ENCODE peak calls at places on chromosomes 13 and 19, in nine cellular contexts. Y is transverse colon, H is thyroid gland, N is tibial nerve, G is heart left ventricle, A is A549, L is H1, C is breast epithelium, B is Peyer's patch. F is an unnamed sample.

GRCh38 chr19:46416077-46416709 is 2.8 kb upstream of the CCDC8 start:
- DNase-seq in Y (peak), H (peak), N (peak), G (peak), A (peak), L (peak), C (peak), B (peak), F (peak)

GRCh38 chr19:16025108-16026101 is 50.9 kb upstream of the TPM4 start:
- DNase-seq in Y (peak), H (no peak), N (no peak), G (no peak), A (peak), L (no peak), C (peak), B (peak), F (peak)

GRCh38 chr13:112079696-112080095 is 12.7 kb downstream of the SOX1 start:
- DNase-seq in Y (no peak), H (no peak), N (no peak), G (no peak), A (no peak), L (no peak), C (no peak), B (no peak), F (no peak)

GRCh38 chr19:32650671-32651070 is 24.3 kb downstream of the ANKRD27 start:
- DNase-seq in Y (no peak), H (no peak), N (no peak), G (no peak), A (no peak), L (no peak), C (no peak), B (no peak), F (no peak)

GRCh38 chr19:17475541-17476115 is 5.3 kb downstream of the SLC27A1 start:
- DNase-seq in Y (peak), H (peak), N (peak), G (no peak), A (no peak), L (no peak), C (peak), B (no peak), F (peak)

GRCh38 chr19:11203194-11204075 is 6.1 kb upstream of the KANK2 start:
- DNase-seq in Y (peak), H (peak), N (peak), G (peak), A (peak), L (peak), C (no peak), B (peak), F (peak)

GRCh38 chr13:40446365-40446764 is 220.1 kb downstream of the FOXO1 start:
- DNase-seq in Y (no peak), H (no peak), N (no peak), G (no peak), A (no peak), L (no peak), C (no peak), B (no peak), F (no peak)

GRCh38 chr19:55146648-55147218 is 2.3 kb downstream of the TNNT1 start:
- DNase-seq in Y (no peak), H (no peak), N (no peak), G (peak), A (peak), L (peak), C (no peak), B (no peak), F (no peak)

GRCh38 chr19:47284324-47284899 is 9.7 kb downstream of the INAFM1 start:
- DNase-seq in Y (no peak), H (no peak), N (peak), G (no peak), A (peak), L (peak), C (no peak), B (no peak), F (no peak)

GRCh38 chr13:45142440-45143345 is 22.4 kb downstream of the GTF2F2 start:
- DNase-seq in Y (no peak), H (no peak), N (no peak), G (no peak), A (no peak), L (no peak), C (no peak), B (no peak), F (no peak)

GRCh38 chr13:46817081-46817480 is 20.1 kb upstream of the ESD start:
- DNase-seq in Y (no peak), H (no peak), N (no peak), G (no peak), A (no peak), L (no peak), C (no peak), B (no peak), F (no peak)

GRCh38 chr19:3359850-3360493 is 6.4 kb upstream of the NFIC start:
- DNase-seq in Y (no peak), H (peak), N (no peak), G (no peak), A (no peak), L (no peak), C (no peak), B (no peak), F (no peak)

GRCh38 chr19:5403968-5404640 is 51.1 kb upstream of the ZNRF4 start:
- DNase-seq in Y (peak), H (peak), N (peak), G (peak), A (peak), L (peak), C (peak), B (peak), F (peak)

GRCh38 chr13:113159701-113160100 is 1.3 kb downstream of the PROZ start:
- DNase-seq in Y (no peak), H (no peak), N (no peak), G (no peak), A (no peak), L (no peak), C (no peak), B (no peak), F (no peak)

GRCh38 chr13:94324409-94325147 is 154.9 kb downstream of the DCT start:
- DNase-seq in Y (no peak), H (no peak), N (no peak), G (no peak), A (no peak), L (no peak), C (no peak), B (no peak), F (no peak)

DNA sequence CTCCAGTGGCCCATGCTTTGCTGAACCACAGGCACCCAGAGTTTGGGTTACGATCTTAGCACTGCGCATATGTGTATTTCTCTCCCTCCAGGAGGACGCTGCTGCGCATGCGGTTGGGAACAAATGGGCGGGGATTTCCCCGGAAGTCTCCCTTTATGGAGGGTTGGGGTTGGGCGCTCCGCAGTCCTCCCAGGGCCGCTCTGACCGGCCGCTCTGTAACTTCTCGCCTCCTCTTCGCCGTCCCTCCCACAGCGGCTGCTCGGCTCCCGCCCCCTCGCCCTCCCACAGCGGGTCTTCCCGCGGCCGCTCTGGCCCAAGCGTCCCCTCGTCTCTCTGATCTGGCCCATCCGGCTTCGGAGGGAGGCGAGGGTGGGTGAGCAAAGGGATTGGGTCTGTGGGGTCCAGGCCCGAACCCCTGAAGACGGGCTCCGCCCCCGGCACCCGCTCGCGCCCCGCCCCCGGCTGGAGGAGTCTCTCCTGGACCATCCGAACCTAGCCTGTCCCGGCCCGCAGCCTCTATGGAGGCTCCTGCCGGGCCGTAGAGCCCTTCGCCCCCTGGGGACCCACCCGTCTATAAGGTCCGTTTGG is at the start of gene MEGF8:
- DNase-seq in Y (peak), H (peak), N (peak), G (peak), A (peak), L (peak), C (peak), B (peak), F (peak)
- TF ChIP-seq CTCF in Y (peak), H (no peak), N (peak), G (no peak), A (no peak), L (peak), C (no peak), B (peak), F (no peak)

GRCh38 chr19:23439623-23440022 is 44.4 kb upstream of the ZNF91 start:
- DNase-seq in Y (no peak), H (no peak), N (no peak), G (no peak), A (peak), L (peak), C (no peak), B (no peak), F (no peak)
- TF ChIP-seq POLR2A in Y (no peak), H (no peak), N (no peak), G (no peak), A (no peak), L (no peak), C (no peak), B (no peak), F (no peak)

GRCh38 chr13:80334582-80335260 is 6.2 kb downstream of the SPRY2 start:
- DNase-seq in Y (no peak), H (no peak), N (no peak), G (no peak), A (no peak), L (no peak), C (no peak), B (no peak), F (no peak)
- TF ChIP-seq CTCF in Y (no peak), H (no peak), N (peak), G (no peak), A (no peak), L (no peak), C (no peak), B (no peak), F (no peak)

DNA sequence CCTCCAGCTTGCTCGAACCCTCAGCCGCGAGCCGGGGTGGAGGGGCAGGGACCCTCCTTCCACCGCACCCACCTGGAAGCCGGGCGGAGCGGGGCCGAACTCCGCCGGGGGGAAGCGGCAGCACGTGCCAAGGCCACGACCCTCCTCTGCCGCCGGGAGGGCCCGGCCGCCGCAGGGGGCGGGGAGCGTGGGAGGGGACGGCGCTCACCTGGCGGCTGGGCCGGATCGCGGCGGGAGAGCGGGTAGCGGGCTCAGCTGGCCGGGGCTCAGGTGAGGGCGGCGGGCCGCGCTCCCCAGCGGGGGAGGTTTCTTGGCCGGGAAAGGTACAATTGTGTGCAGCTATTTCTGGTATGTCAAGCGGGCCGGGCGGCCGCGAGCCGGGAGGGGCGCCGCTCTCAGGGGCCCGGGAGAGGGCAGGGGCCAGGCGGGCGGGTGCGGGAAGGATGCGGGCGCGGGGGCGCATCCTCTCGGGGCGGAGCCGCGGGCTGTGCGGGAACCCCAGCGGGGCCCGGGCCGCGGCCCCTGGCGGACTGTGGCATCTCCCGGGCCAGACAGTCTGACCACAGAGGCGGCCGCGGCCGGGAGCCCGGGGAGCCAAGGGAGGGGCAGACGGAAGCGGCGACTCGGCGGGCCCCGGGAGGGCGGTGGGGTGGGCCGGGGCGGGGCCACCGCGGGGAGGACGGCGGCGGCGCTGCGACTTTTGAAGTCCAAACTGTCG is at the start of gene LMO7:
- DNase-seq in Y (peak), H (peak), N (peak), G (peak), A (peak), L (peak), C (peak), B (peak), F (peak)
- TF ChIP-seq POLR2A in Y (no peak), H (peak), N (no peak), G (no peak), A (no peak), L (no peak), C (no peak), B (no peak), F (no peak)

DNA sequence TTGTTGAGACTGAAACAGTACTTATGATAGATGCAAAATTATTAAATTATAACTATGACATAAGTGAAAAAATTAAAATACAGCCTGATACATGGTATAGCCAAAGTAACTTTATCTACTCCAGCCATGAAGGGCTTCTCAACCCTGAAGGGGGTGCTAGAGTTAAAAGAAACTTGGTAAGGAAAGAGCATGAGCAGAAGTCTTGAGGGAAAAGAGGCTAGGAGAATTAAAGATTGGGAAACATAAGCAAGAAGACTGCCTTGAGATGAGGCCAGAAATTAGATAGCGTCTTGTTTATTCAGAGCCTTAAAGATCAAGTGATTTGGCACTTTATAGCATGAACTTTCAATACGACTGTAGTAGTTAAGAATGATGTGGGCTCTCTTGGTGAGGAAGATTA is 385.5 kb upstream of the PRR20A start:
- DNase-seq in Y (no peak), H (no peak), N (no peak), G (no peak), A (no peak), L (no peak), C (no peak), B (no peak), F (no peak)
- TF ChIP-seq CTCF in Y (no peak), H (no peak), N (no peak), G (peak), A (no peak), L (peak), C (no peak), B (no peak), F (no peak)

DNA sequence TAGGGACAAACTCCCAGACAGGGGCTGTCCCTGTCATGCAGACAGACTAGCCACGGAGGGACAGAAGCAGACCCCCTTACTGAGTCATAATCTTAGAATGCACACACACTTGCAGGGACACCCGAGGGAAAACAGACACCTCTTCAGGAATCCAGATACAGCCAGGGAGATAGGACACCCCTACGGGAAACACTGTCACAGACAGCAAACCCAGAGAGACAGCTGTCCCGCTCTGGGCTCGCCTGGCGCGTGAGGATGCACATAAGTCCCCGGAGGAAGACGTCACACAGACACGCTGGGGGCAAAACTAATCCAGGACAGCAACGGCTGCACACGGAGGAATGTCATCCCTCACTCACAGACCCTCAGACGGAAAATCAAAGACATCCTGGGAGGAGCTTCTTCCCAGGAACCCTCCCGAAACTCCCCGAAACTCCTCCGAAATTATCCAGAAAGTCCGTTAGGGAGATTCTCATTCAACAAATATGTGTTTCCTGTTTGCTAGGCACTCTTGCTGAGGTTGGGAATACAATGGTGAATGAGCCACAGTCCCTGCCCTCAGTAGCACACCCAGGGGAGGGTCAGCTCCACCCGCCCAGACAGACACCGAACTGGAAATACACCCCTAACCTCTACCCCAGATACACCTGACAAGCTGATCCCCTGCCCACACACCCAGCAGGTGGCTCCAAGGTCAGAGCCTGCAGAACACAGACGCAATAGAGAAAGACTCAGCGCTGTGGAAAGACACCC is 15.2 kb upstream of the TOMM40 start:
- DNase-seq in Y (peak), H (no peak), N (no peak), G (no peak), A (no peak), L (no peak), C (no peak), B (no peak), F (no peak)
- TF ChIP-seq POLR2A in Y (no peak), H (no peak), N (no peak), G (no peak), A (no peak), L (no peak), C (no peak), B (no peak), F (no peak)

GRCh38 chr19:38703509-38703908 is 40.8 kb downstream of the CAPN12 start:
- DNase-seq in Y (no peak), H (no peak), N (no peak), G (no peak), A (no peak), L (no peak), C (no peak), B (no peak), F (no peak)

GRCh38 chr19:38705197-38706019 is 38.9 kb downstream of the CAPN12 start:
- DNase-seq in Y (no peak), H (no peak), N (no peak), G (peak), A (no peak), L (no peak), C (no peak), B (no peak), F (no peak)

GRCh38 chr19:38706792-38707511 is 37.3 kb downstream of the CAPN12 start:
- DNase-seq in Y (no peak), H (no peak), N (no peak), G (no peak), A (no peak), L (no peak), C (no peak), B (no peak), F (no peak)

GRCh38 chr19:38702278-38702677 is 42.0 kb downstream of the CAPN12 start:
- DNase-seq in Y (no peak), H (peak), N (no peak), G (no peak), A (no peak), L (no peak), C (no peak), B (no peak), F (no peak)

GRCh38 chr19:38704488-38705026 is 39.7 kb downstream of the CAPN12 start:
- DNase-seq in Y (no peak), H (no peak), N (no peak), G (no peak), A (no peak), L (no peak), C (no peak), B (no peak), F (no peak)
- TF ChIP-seq CTCF in Y (no peak), H (no peak), N (no peak), G (no peak), A (no peak), L (peak), C (no peak), B (no peak), F (no peak)

F was measured in stomach.